ENCODE peak calls at places on chromosome 20, in five cellular contexts. C is astrocyte; E is NCI-H510A; J is stimulated activated CD8-positive, alpha-beta memory T cell treated with anti-CD3 and anti-CD28 coated beads, Interleukin-4, amount 100 ng/mL, for 1 hour; T is T-helper 2 cell. L is an unnamed sample.

GRCh38 chr20:41567615-41568014 is 50.6 kb downstream of the CHD6 start:
- DNase-seq in C (no peak), E (no peak), J (no peak), T (no peak), L (no peak)

GRCh38 chr20:49297605-49298530 is 20.0 kb upstream of the ZNFX1 start:
- DNase-seq in C (no peak), E (no peak), J (no peak), T (no peak), L (no peak)

GRCh38 chr20:4681971-4682370 is 39.7 kb upstream of the PRND start:
- DNase-seq in C (peak), E (no peak), J (no peak), T (no peak), L (no peak)

GRCh38 chr20:5710551-5710950 is 39.6 kb upstream of the SHLD1 start:
- DNase-seq in C (no peak), E (no peak), J (no peak), T (no peak), L (no peak)

GRCh38 chr20:50144362-50144761 is 9.2 kb downstream of the PEDS1 start:
- DNase-seq in C (peak), E (no peak), J (no peak), T (no peak), L (no peak)

GRCh38 chr20:40980106-40980827 is 48.4 kb upstream of the TOP1 start:
- DNase-seq in C (no peak), E (no peak), J (no peak), T (no peak), L (no peak)

GRCh38 chr20:36591854-36592641 is 13.5 kb upstream of the RAB5IF start:
- DNase-seq in C (no peak), E (no peak), J (no peak), T (peak), L (peak)

GRCh38 chr20:23242556-23243180 is 107.9 kb upstream of the NXT1 start:
- DNase-seq in C (no peak), E (no peak), J (no peak), T (no peak), L (no peak)

GRCh38 chr20:16580596-16580995 is 7.3 kb upstream of the KIF16B start:
- DNase-seq in C (no peak), E (no peak), J (no peak), T (no peak), L (no peak)

GRCh38 chr20:44022464-44022863 is 107.8 kb downstream of the TOX2 start:
- DNase-seq in C (no peak), E (no peak), J (no peak), T (no peak), L (no peak)

GRCh38 chr20:41145821-41146620 is 8.7 kb downstream of the PLCG1 start:
- DNase-seq in C (no peak), E (no peak), J (no peak), T (no peak), L (no peak)

GRCh38 chr20:2137552-2138201 is 36.0 kb downstream of the STK35 start:
- DNase-seq in C (peak), E (no peak), J (no peak), T (no peak), L (no peak)

GRCh38 chr20:39563406-39563805 is 601.3 kb downstream of the DHX35 start:
- DNase-seq in C (no peak), E (no peak), J (no peak), T (no peak), L (no peak)

GRCh38 chr20:47490795-47491194 is 10.9 kb upstream of the NCOA3 start:
- DNase-seq in C (no peak), E (no peak), J (no peak), T (no peak), L (no peak)

GRCh38 chr20:61899971-61900370 is 165.7 kb downstream of the TAF4 start:
- DNase-seq in C (no peak), E (no peak), J (no peak), T (no peak), L (no peak)

GRCh38 chr20:32589256-32589655 is 4.1 kb upstream of the NOL4L start:
- DNase-seq in C (no peak), E (no peak), J (no peak), T (no peak), L (no peak)

GRCh38 chr20:48267825-48268615 is 482.7 kb upstream of the SULF2 start:
- DNase-seq in C (no peak), E (no peak), J (no peak), T (no peak), L (no peak)

GRCh38 chr20:37392441-37393195 is 46.7 kb downstream of the SRC start:
- DNase-seq in C (no peak), E (no peak), J (no peak), T (no peak), L (no peak)

GRCh38 chr20:61818746-61819483 is 246.8 kb downstream of the TAF4 start:
- DNase-seq in C (no peak), E (no peak), J (no peak), T (no peak), L (no peak)

GRCh38 chr20:49181265-49181877 is 6.8 kb downstream of the STAU1 start:
- DNase-seq in C (no peak), E (no peak), J (no peak), T (no peak), L (no peak)

GRCh38 chr20:49115565-49115964 is 69.5 kb downstream of the CSE1L start:
- DNase-seq in C (peak), E (no peak), J (no peak), T (no peak), L (no peak)

GRCh38 chr20:32455901-32456701 is 98.0 kb downstream of the ASXL1 start:
- DNase-seq in C (no peak), E (no peak), J (no peak), T (no peak), L (no peak)

L was measured in CD4-positive, alpha-beta T cell.